ENCODE peak calls at places on chromosome 3, in nine cellular contexts. One of them, this sample, is unnamed.

GRCh38 chr3:169218314-169218983 is 445.1 kb downstream of the MECOM start:
- DNase-seq in aorta: no peak
- DNase-seq in GM23248: peak
- DNase-seq in stimulated activated naive B cell treated with anti-CD40 and anti-IgM and Interleukin-4, amounts not matched to agents 10 μg/mL and 1 μg/mL and 100 μg/mL, for 72 hours: no peak
- DNase-seq in mucosa of descending colon: no peak
- DNase-seq in NCI-H510A: no peak
- DNase-seq in non-pigmented ciliary epithelial cell: peak
- DNase-seq in left colon: peak
- DNase-seq in CD8-positive, alpha-beta memory T cell: no peak
- DNase-seq in this sample: peak

GRCh38 chr3:10775828-10776227 is 40.2 kb upstream of the SLC6A11 start:
- DNase-seq in aorta: no peak
- DNase-seq in GM23248: no peak
- DNase-seq in stimulated activated naive B cell treated with anti-CD40 and anti-IgM and Interleukin-4, amounts not matched to agents 10 μg/mL and 1 μg/mL and 100 μg/mL, for 72 hours: no peak
- DNase-seq in mucosa of descending colon: no peak
- DNase-seq in NCI-H510A: no peak
- DNase-seq in non-pigmented ciliary epithelial cell: no peak
- DNase-seq in left colon: no peak
- DNase-seq in CD8-positive, alpha-beta memory T cell: no peak
- DNase-seq in this sample: peak

GRCh38 chr3:88113311-88114162 is 36.2 kb upstream of the C3orf38 start:
- DNase-seq in aorta: no peak
- DNase-seq in GM23248: peak
- DNase-seq in stimulated activated naive B cell treated with anti-CD40 and anti-IgM and Interleukin-4, amounts not matched to agents 10 μg/mL and 1 μg/mL and 100 μg/mL, for 72 hours: peak
- DNase-seq in mucosa of descending colon: no peak
- DNase-seq in NCI-H510A: peak
- DNase-seq in non-pigmented ciliary epithelial cell: peak
- DNase-seq in left colon: peak
- DNase-seq in CD8-positive, alpha-beta memory T cell: peak
- DNase-seq in this sample: peak

GRCh38 chr3:150348500-150348899 is 59.6 kb upstream of the TSC22D2 start:
- DNase-seq in aorta: no peak
- DNase-seq in GM23248: peak
- DNase-seq in stimulated activated naive B cell treated with anti-CD40 and anti-IgM and Interleukin-4, amounts not matched to agents 10 μg/mL and 1 μg/mL and 100 μg/mL, for 72 hours: no peak
- DNase-seq in mucosa of descending colon: no peak
- DNase-seq in NCI-H510A: no peak
- DNase-seq in non-pigmented ciliary epithelial cell: peak
- DNase-seq in left colon: no peak
- DNase-seq in CD8-positive, alpha-beta memory T cell: no peak
- DNase-seq in this sample: no peak

GRCh38 chr3:65785065-65785645 is 253.6 kb downstream of the MAGI1 start:
- DNase-seq in aorta: no peak
- DNase-seq in GM23248: peak
- DNase-seq in stimulated activated naive B cell treated with anti-CD40 and anti-IgM and Interleukin-4, amounts not matched to agents 10 μg/mL and 1 μg/mL and 100 μg/mL, for 72 hours: no peak
- DNase-seq in mucosa of descending colon: no peak
- DNase-seq in NCI-H510A: no peak
- DNase-seq in non-pigmented ciliary epithelial cell: peak
- DNase-seq in left colon: no peak
- DNase-seq in CD8-positive, alpha-beta memory T cell: no peak
- DNase-seq in this sample: no peak

GRCh38 chr3:44111482-44111881 is 130.2 kb upstream of the TOPAZ1 start:
- DNase-seq in aorta: no peak
- DNase-seq in GM23248: no peak
- DNase-seq in stimulated activated naive B cell treated with anti-CD40 and anti-IgM and Interleukin-4, amounts not matched to agents 10 μg/mL and 1 μg/mL and 100 μg/mL, for 72 hours: no peak
- DNase-seq in mucosa of descending colon: no peak
- DNase-seq in NCI-H510A: no peak
- DNase-seq in non-pigmented ciliary epithelial cell: no peak
- DNase-seq in left colon: no peak
- DNase-seq in CD8-positive, alpha-beta memory T cell: no peak
- DNase-seq in this sample: no peak

GRCh38 chr3:190303887-190304286 is 18.4 kb downstream of the CLDN1 start:
- DNase-seq in aorta: no peak
- DNase-seq in GM23248: peak
- DNase-seq in stimulated activated naive B cell treated with anti-CD40 and anti-IgM and Interleukin-4, amounts not matched to agents 10 μg/mL and 1 μg/mL and 100 μg/mL, for 72 hours: no peak
- DNase-seq in mucosa of descending colon: no peak
- DNase-seq in NCI-H510A: no peak
- DNase-seq in non-pigmented ciliary epithelial cell: no peak
- DNase-seq in left colon: no peak
- DNase-seq in CD8-positive, alpha-beta memory T cell: no peak
- DNase-seq in this sample: no peak

GRCh38 chr3:11199902-11200678 is 45.8 kb downstream of the HRH1 start:
- DNase-seq in aorta: no peak
- DNase-seq in GM23248: peak
- DNase-seq in stimulated activated naive B cell treated with anti-CD40 and anti-IgM and Interleukin-4, amounts not matched to agents 10 μg/mL and 1 μg/mL and 100 μg/mL, for 72 hours: no peak
- DNase-seq in mucosa of descending colon: no peak
- DNase-seq in NCI-H510A: no peak
- DNase-seq in non-pigmented ciliary epithelial cell: no peak
- DNase-seq in left colon: no peak
- DNase-seq in CD8-positive, alpha-beta memory T cell: no peak
- DNase-seq in this sample: no peak

GRCh38 chr3:45729614-45730013 is 40.4 kb downstream of the SACM1L start:
- DNase-seq in aorta: no peak
- DNase-seq in GM23248: no peak
- DNase-seq in stimulated activated naive B cell treated with anti-CD40 and anti-IgM and Interleukin-4, amounts not matched to agents 10 μg/mL and 1 μg/mL and 100 μg/mL, for 72 hours: no peak
- DNase-seq in mucosa of descending colon: no peak
- DNase-seq in NCI-H510A: no peak
- DNase-seq in non-pigmented ciliary epithelial cell: no peak
- DNase-seq in left colon: no peak
- DNase-seq in CD8-positive, alpha-beta memory T cell: no peak
- DNase-seq in this sample: no peak

GRCh38 chr3:69746119-69746518 is 6.9 kb downstream of the MITF start:
- DNase-seq in aorta: no peak
- DNase-seq in GM23248: no peak
- DNase-seq in stimulated activated naive B cell treated with anti-CD40 and anti-IgM and Interleukin-4, amounts not matched to agents 10 μg/mL and 1 μg/mL and 100 μg/mL, for 72 hours: no peak
- DNase-seq in mucosa of descending colon: no peak
- DNase-seq in NCI-H510A: no peak
- DNase-seq in non-pigmented ciliary epithelial cell: no peak
- DNase-seq in left colon: no peak
- DNase-seq in CD8-positive, alpha-beta memory T cell: no peak
- DNase-seq in this sample: no peak

GRCh38 chr3:38964646-38965045 is 87.1 kb downstream of the SCN11A start:
- DNase-seq in aorta: no peak
- DNase-seq in GM23248: no peak
- DNase-seq in stimulated activated naive B cell treated with anti-CD40 and anti-IgM and Interleukin-4, amounts not matched to agents 10 μg/mL and 1 μg/mL and 100 μg/mL, for 72 hours: no peak
- DNase-seq in mucosa of descending colon: no peak
- DNase-seq in NCI-H510A: no peak
- DNase-seq in non-pigmented ciliary epithelial cell: no peak
- DNase-seq in left colon: no peak
- DNase-seq in CD8-positive, alpha-beta memory T cell: no peak
- DNase-seq in this sample: no peak

GRCh38 chr3:190058486-190059241 is 62.0 kb downstream of the P3H2 start:
- DNase-seq in aorta: no peak
- DNase-seq in GM23248: no peak
- DNase-seq in stimulated activated naive B cell treated with anti-CD40 and anti-IgM and Interleukin-4, amounts not matched to agents 10 μg/mL and 1 μg/mL and 100 μg/mL, for 72 hours: no peak
- DNase-seq in mucosa of descending colon: no peak
- DNase-seq in NCI-H510A: no peak
- DNase-seq in non-pigmented ciliary epithelial cell: peak
- DNase-seq in left colon: no peak
- DNase-seq in CD8-positive, alpha-beta memory T cell: no peak
- DNase-seq in this sample: no peak

This sample was measured in colonic mucosa.